ENCODE peak calls at places on chromosomes 13 and 19, in four cellular contexts. T, C, O and Q are unnamed samples.

GRCh38 chr19:3513198-3514140 is 7.4 kb downstream of the FZR1 start:
- DNase-seq in T (peak; percentile 39), C (no peak), O (no peak), Q (peak; percentile 36)

GRCh38 chr13:23642110-23642509 is 71.9 kb downstream of the TNFRSF19 start:
- DNase-seq in T (no peak), C (no peak), O (no peak), Q (no peak)

GRCh38 chr19:13163609-13164364 is 13.6 kb downstream of the IER2 start:
- DNase-seq in T (peak; percentile 76), C (peak; percentile 60), O (peak; percentile 83), Q (peak; percentile 86)

GRCh38 chr19:5434970-5435641 is 20.1 kb upstream of the ZNRF4 start:
- DNase-seq in T (no peak), C (peak; percentile 42), O (no peak), Q (no peak)

GRCh38 chr13:49082653-49083536 is 107.2 kb downstream of the FNDC3A start:
- DNase-seq in T (no peak), C (no peak), O (no peak), Q (no peak)

GRCh38 chr19:48565090-48565489 is 13.1 kb downstream of the SULT2B1 start:
- DNase-seq in T (no peak), C (peak; percentile 88), O (no peak), Q (no peak)

GRCh38 chr19:11091343-11092153 is 2.3 kb downstream of the LDLR start:
- DNase-seq in T (peak; percentile 67), C (peak; percentile 94), O (peak; percentile 78), Q (peak; percentile 80)

GRCh38 chr19:56608274-56608964 is 13.3 kb downstream of the ZNF71 start:
- DNase-seq in T (no peak), C (no peak), O (no peak), Q (no peak)

GRCh38 chr19:4284176-4284958 is 5.3 kb downstream of the SHD start:
- DNase-seq in T (no peak), C (peak; percentile 81), O (peak; percentile 88), Q (no peak)

GRCh38 chr13:96730676-96731075 is 263.6 kb downstream of the OXGR1 start:
- DNase-seq in T (no peak), C (no peak), O (no peak), Q (no peak)

GRCh38 chr19:34308381-34309367 is 54.3 kb downstream of the GARRE1 start:
- DNase-seq in T (no peak), C (no peak), O (peak; percentile 65), Q (no peak)

GRCh38 chr13:113610266-113610665 is 25.7 kb downstream of the TFDP1 start:
- DNase-seq in T (no peak), C (no peak), O (no peak), Q (no peak)

GRCh38 chr13:67769063-67769986 is 539.2 kb upstream of the PCDH9 start:
- DNase-seq in T (no peak), C (no peak), O (no peak), Q (no peak)

GRCh38 chr13:29160862-29161261 is 340.7 kb downstream of the MTUS2 start:
- DNase-seq in T (no peak), C (no peak), O (no peak), Q (no peak)

GRCh38 chr19:43735957-43736356 is 18.8 kb downstream of the SMG9 start:
- DNase-seq in T (no peak), C (no peak), O (no peak), Q (no peak)

GRCh38 chr13:100300708-100301107 is 211.8 kb downstream of the PCCA start:
- DNase-seq in T (no peak), C (no peak), O (no peak), Q (no peak)

GRCh38 chr13:56909896-56910600 is 230.7 kb upstream of the PRR20A start:
- DNase-seq in T (no peak), C (no peak), O (no peak), Q (no peak)

GRCh38 chr13:106506286-106506685 is 29.2 kb downstream of the EFNB2 start:
- DNase-seq in T (no peak), C (no peak), O (no peak), Q (no peak)

GRCh38 chr13:106599875-106600797 is 32.2 kb upstream of the ARGLU1 start:
- DNase-seq in T (no peak), C (no peak), O (no peak), Q (peak; percentile 14)

GRCh38 chr13:28355822-28356371 is 139.0 kb downstream of the FLT1 start:
- DNase-seq in T (no peak), C (no peak), O (no peak), Q (no peak)

GRCh38 chr19:45008554-45008953 is 7.3 kb downstream of the RELB start:
- DNase-seq in T (peak; percentile 44), C (no peak), O (peak; percentile 87), Q (no peak)

GRCh38 chr19:2240881-2241760 is 4.5 kb downstream of the SF3A2 start:
- DNase-seq in T (no peak), C (no peak), O (no peak), Q (no peak)

GRCh38 chr13:37138169-37138568 is 32.7 kb upstream of the CSNK1A1L start:
- DNase-seq in T (no peak), C (peak; percentile 19), O (no peak), Q (no peak)

GRCh38 chr19:31627824-31628223 is 278.6 kb upstream of the TSHZ3 start:
- DNase-seq in T (no peak), C (no peak), O (peak; percentile 45), Q (no peak)

GRCh38 chr13:48646791-48647190 is 6.9 kb upstream of the CYSLTR2 start:
- DNase-seq in T (no peak), C (no peak), O (no peak), Q (no peak)

GRCh38 chr13:41515491-41516139 is 58.3 kb downstream of the RGCC start:
- DNase-seq in T (no peak), C (no peak), O (no peak), Q (no peak)

GRCh38 chr13:42350141-42350540 is 78.2 kb downstream of the AKAP11 start:
- DNase-seq in T (no peak), C (no peak), O (no peak), Q (no peak)

GRCh38 chr13:57740719-57741118 is 109.2 kb downstream of the PCDH17 start:
- DNase-seq in T (no peak), C (no peak), O (no peak), Q (no peak)

GRCh38 chr19:18541258-18541991 is 1.9 kb downstream of the FKBP8 start:
- DNase-seq in T (no peak), C (no peak), O (no peak), Q (no peak)

GRCh38 chr19:41792513-41793413 is 3.6 kb upstream of the CEACAM3 start:
- DNase-seq in T (peak; percentile 61), C (peak; percentile 21), O (peak; percentile 75), Q (peak; percentile 59)

GRCh38 chr19:11617207-11618062 is 20.2 kb downstream of the ZNF627 start:
- DNase-seq in T (no peak), C (no peak), O (no peak), Q (no peak)

GRCh38 chr13:60572003-60572792 is 175.2 kb downstream of the TDRD3 start:
- DNase-seq in T (no peak), C (peak; percentile 83), O (no peak), Q (no peak)

GRCh38 chr19:33432408-33433170 is 59.1 kb downstream of the CEBPG start:
- DNase-seq in T (no peak), C (no peak), O (no peak), Q (no peak)

GRCh38 chr13:22040810-22041364 is 370.0 kb downstream of the FGF9 start:
- DNase-seq in T (no peak), C (no peak), O (no peak), Q (peak; percentile 55)

DNA sequence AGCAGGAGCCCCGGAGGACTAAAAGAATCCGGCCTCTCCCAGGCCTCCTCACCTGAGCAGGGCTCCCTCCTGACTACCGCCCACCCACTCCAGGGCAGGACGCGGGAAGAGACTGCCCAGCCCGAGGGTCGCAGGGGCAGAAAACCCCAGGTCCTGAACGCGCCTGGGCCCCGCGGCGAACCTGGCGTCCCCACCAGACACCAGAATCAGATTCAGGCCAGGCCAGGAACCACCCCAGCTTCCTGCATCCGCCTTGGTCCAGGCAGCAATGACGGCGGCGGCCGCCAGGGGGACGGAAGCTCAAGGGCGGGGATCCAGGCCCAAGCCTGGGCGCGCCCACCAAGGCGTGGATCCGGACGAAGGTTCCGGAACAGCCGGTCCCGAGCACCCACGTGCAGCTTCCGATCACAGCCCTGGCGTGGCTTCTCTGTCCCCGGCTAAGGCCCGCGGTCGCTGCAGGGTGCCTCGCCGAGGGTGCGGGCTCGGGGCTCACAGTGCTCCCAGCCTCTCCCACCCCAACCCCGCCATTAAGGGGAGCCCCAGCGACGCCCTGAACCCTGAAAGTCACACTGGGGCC is 3.6 kb downstream of the LGALS7 start:
- DNase-seq in T (peak; percentile 92), C (no peak), O (peak; percentile 98), Q (peak; percentile 84)
- TF ChIP-seq CTCF in T (peak; percentile 81), C (no peak), O (peak; percentile 94), Q (peak; percentile 87)

GRCh38 chr19:54206831-54207177 is 6.1 kb downstream of the RPS9 start:
- DNase-seq in T (no peak), C (no peak), O (no peak), Q (no peak)
- H3K27ac ChIP-seq in T (peak overlapping the region; percentile 94), C (no peak overlapping the region), O (peak overlapping the region; percentile 70), Q (peak overlapping the region; percentile 94)

DNA sequence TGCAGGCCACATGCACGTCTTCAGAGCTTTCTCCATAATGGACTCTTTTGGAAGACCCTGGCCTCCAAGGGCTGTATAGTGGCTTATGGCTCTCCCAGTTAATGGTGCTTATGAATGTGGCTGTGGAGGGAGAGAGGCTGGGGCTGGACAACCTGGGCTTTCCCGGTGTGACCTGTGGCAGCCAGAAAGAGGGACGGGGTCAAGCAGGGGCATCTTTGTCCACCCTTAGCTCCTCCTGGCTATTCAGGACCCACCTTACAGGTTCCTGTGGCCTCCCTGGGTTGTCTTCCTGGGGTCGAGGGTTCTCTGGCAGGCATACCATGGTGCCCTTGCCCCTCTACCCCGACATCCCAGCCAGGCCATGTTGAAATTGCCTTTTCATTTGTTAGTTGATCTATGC is 75.6 kb downstream of the SIPA1L3 start:
- DNase-seq in T (no peak), C (no peak), O (no peak), Q (no peak)
- TF ChIP-seq POLR2A in T (no peak), C (no peak), O (no peak), Q (no peak)

GRCh38 chr19:47312366-47313006 is 2.8 kb downstream of the C5AR1 start:
- DNase-seq in T (no peak), C (no peak), O (no peak), Q (no peak)

GRCh38 chr19:47313754-47314133 is 4.1 kb downstream of the C5AR1 start:
- DNase-seq in T (no peak), C (no peak), O (no peak), Q (no peak)

GRCh38 chr19:47316513-47316912 is 6.9 kb downstream of the C5AR1 start:
- DNase-seq in T (no peak), C (no peak), O (no peak), Q (no peak)

GRCh38 chr19:47310819-47311218 is 1.2 kb downstream of the C5AR1 start:
- DNase-seq in T (peak; percentile 54), C (peak; percentile 36), O (no peak), Q (no peak)

DNA sequence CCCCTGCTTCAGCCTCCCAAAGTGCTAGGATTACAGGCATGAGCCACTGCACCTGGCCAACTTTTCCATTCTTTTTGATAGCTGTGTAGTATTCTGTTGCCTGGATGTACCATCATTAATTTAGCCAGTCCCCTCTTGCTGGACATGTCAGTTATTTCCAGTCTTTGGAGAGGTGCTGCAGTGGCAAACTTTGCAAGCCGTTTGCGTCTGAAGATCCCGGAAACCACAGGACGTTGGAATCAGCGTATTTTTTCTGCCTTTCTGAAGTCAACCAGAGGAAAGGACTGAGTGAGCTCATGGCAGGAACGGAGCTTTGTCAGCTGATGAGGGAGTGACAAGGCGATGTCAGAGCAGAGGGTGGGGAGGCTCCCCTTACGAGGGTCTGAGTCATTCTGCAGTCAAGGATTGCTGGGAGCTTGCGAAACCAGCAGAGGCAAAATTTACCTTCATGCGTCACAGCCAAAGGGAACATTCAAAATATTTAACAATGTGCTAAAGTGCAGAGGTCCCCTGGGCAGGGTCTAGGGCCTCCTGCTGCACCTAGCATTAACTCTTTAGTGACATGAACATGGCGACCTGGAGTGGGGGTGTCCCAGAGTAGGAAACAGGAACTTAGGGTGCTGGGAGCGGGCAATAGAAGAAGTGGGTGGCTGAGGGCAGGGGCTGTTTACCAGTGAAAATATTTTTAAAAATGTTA is 5.6 kb downstream of the C5AR1 start:
- DNase-seq in T (peak; percentile 44), C (peak; percentile 97), O (peak; percentile 64), Q (peak; percentile 84)
- TF ChIP-seq CTCF in T (no peak), C (peak; percentile 23), O (no peak), Q (no peak)